ENCODE peak calls at places on chromosomes 13 and 19, in nine cellular contexts. One of them, this sample, is unnamed.

GRCh38 chr13:113074401-113074800 is 31.2 kb upstream of the F7 start:
- DNase-seq in NCI-H774: no peak
- DNase-seq in stimulated activated CD8-positive, alpha-beta memory T cell treated with anti-CD3 and anti-CD28 coated beads, Interleukin-15, amount 100 ng/mL, for 24 hours: no peak
- DNase-seq in CD8-positive, alpha-beta T cell: no peak
- DNase-seq in nephron progenitor cell: no peak
- DNase-seq in right lobe of liver: no peak
- DNase-seq in activated CD8-positive, alpha-beta memory T cell treated with anti-CD3 and anti-CD28 coated beads for 24 hours: no peak
- DNase-seq in omental fat pad: no peak
- DNase-seq in anterior cingulate cortex: no peak
- DNase-seq in this sample: no peak

GRCh38 chr13:34803756-34804155 is 138.3 kb upstream of the NBEA start:
- DNase-seq in NCI-H774: no peak
- DNase-seq in stimulated activated CD8-positive, alpha-beta memory T cell treated with anti-CD3 and anti-CD28 coated beads, Interleukin-15, amount 100 ng/mL, for 24 hours: no peak
- DNase-seq in CD8-positive, alpha-beta T cell: no peak
- DNase-seq in nephron progenitor cell: no peak
- DNase-seq in right lobe of liver: no peak
- DNase-seq in activated CD8-positive, alpha-beta memory T cell treated with anti-CD3 and anti-CD28 coated beads for 24 hours: no peak
- DNase-seq in omental fat pad: no peak
- DNase-seq in anterior cingulate cortex: no peak
- DNase-seq in this sample: no peak

GRCh38 chr13:50255639-50256038 is 240.4 kb downstream of the KCNRG start:
- DNase-seq in NCI-H774: no peak
- DNase-seq in stimulated activated CD8-positive, alpha-beta memory T cell treated with anti-CD3 and anti-CD28 coated beads, Interleukin-15, amount 100 ng/mL, for 24 hours: no peak
- DNase-seq in CD8-positive, alpha-beta T cell: no peak
- DNase-seq in nephron progenitor cell: no peak
- DNase-seq in right lobe of liver: no peak
- DNase-seq in activated CD8-positive, alpha-beta memory T cell treated with anti-CD3 and anti-CD28 coated beads for 24 hours: no peak
- DNase-seq in omental fat pad: no peak
- DNase-seq in anterior cingulate cortex: no peak
- DNase-seq in this sample: no peak

GRCh38 chr19:58544591-58545285 is 874 bp downstream of the TRIM28 start:
- DNase-seq in NCI-H774: no peak
- DNase-seq in stimulated activated CD8-positive, alpha-beta memory T cell treated with anti-CD3 and anti-CD28 coated beads, Interleukin-15, amount 100 ng/mL, for 24 hours: no peak
- DNase-seq in CD8-positive, alpha-beta T cell: no peak
- DNase-seq in nephron progenitor cell: peak; percentile 83
- DNase-seq in right lobe of liver: peak; percentile 71
- DNase-seq in activated CD8-positive, alpha-beta memory T cell treated with anti-CD3 and anti-CD28 coated beads for 24 hours: no peak
- DNase-seq in omental fat pad: no peak
- DNase-seq in anterior cingulate cortex: no peak
- DNase-seq in this sample: peak; percentile 61

GRCh38 chr13:44273991-44274810 is 99.4 kb upstream of the SERP2 start:
- DNase-seq in NCI-H774: peak; percentile 31
- DNase-seq in stimulated activated CD8-positive, alpha-beta memory T cell treated with anti-CD3 and anti-CD28 coated beads, Interleukin-15, amount 100 ng/mL, for 24 hours: no peak
- DNase-seq in CD8-positive, alpha-beta T cell: peak; percentile 60
- DNase-seq in nephron progenitor cell: no peak
- DNase-seq in right lobe of liver: no peak
- DNase-seq in activated CD8-positive, alpha-beta memory T cell treated with anti-CD3 and anti-CD28 coated beads for 24 hours: peak; percentile 70
- DNase-seq in omental fat pad: no peak
- DNase-seq in anterior cingulate cortex: no peak
- DNase-seq in this sample: no peak

GRCh38 chr13:45473627-45474026 is 8.9 kb downstream of the COG3 start:
- DNase-seq in NCI-H774: no peak
- DNase-seq in stimulated activated CD8-positive, alpha-beta memory T cell treated with anti-CD3 and anti-CD28 coated beads, Interleukin-15, amount 100 ng/mL, for 24 hours: no peak
- DNase-seq in CD8-positive, alpha-beta T cell: no peak
- DNase-seq in nephron progenitor cell: no peak
- DNase-seq in right lobe of liver: no peak
- DNase-seq in activated CD8-positive, alpha-beta memory T cell treated with anti-CD3 and anti-CD28 coated beads for 24 hours: no peak
- DNase-seq in omental fat pad: no peak
- DNase-seq in anterior cingulate cortex: no peak
- DNase-seq in this sample: no peak

GRCh38 chr19:41707871-41708371 is 505 bp upstream of the CEACAM5 start:
- DNase-seq in NCI-H774: no peak
- DNase-seq in stimulated activated CD8-positive, alpha-beta memory T cell treated with anti-CD3 and anti-CD28 coated beads, Interleukin-15, amount 100 ng/mL, for 24 hours: no peak
- DNase-seq in CD8-positive, alpha-beta T cell: no peak
- DNase-seq in nephron progenitor cell: no peak
- DNase-seq in right lobe of liver: no peak
- DNase-seq in activated CD8-positive, alpha-beta memory T cell treated with anti-CD3 and anti-CD28 coated beads for 24 hours: peak; percentile 54
- DNase-seq in omental fat pad: no peak
- DNase-seq in anterior cingulate cortex: no peak
- DNase-seq in this sample: no peak

GRCh38 chr13:113145911-113146598 is 12.4 kb upstream of the PROZ start:
- DNase-seq in NCI-H774: no peak
- DNase-seq in stimulated activated CD8-positive, alpha-beta memory T cell treated with anti-CD3 and anti-CD28 coated beads, Interleukin-15, amount 100 ng/mL, for 24 hours: no peak
- DNase-seq in CD8-positive, alpha-beta T cell: no peak
- DNase-seq in nephron progenitor cell: no peak
- DNase-seq in right lobe of liver: no peak
- DNase-seq in activated CD8-positive, alpha-beta memory T cell treated with anti-CD3 and anti-CD28 coated beads for 24 hours: peak; percentile 47
- DNase-seq in omental fat pad: no peak
- DNase-seq in anterior cingulate cortex: no peak
- DNase-seq in this sample: no peak

GRCh38 chr13:87255394-87255793 is 415.8 kb upstream of the SLITRK5 start:
- DNase-seq in NCI-H774: no peak
- DNase-seq in stimulated activated CD8-positive, alpha-beta memory T cell treated with anti-CD3 and anti-CD28 coated beads, Interleukin-15, amount 100 ng/mL, for 24 hours: no peak
- DNase-seq in CD8-positive, alpha-beta T cell: no peak
- DNase-seq in nephron progenitor cell: no peak
- DNase-seq in right lobe of liver: no peak
- DNase-seq in activated CD8-positive, alpha-beta memory T cell treated with anti-CD3 and anti-CD28 coated beads for 24 hours: no peak
- DNase-seq in omental fat pad: no peak
- DNase-seq in anterior cingulate cortex: no peak
- DNase-seq in this sample: no peak

GRCh38 chr13:110397445-110397844 is 90.4 kb downstream of the COL4A2 start:
- DNase-seq in NCI-H774: no peak
- DNase-seq in stimulated activated CD8-positive, alpha-beta memory T cell treated with anti-CD3 and anti-CD28 coated beads, Interleukin-15, amount 100 ng/mL, for 24 hours: no peak
- DNase-seq in CD8-positive, alpha-beta T cell: no peak
- DNase-seq in nephron progenitor cell: no peak
- DNase-seq in right lobe of liver: no peak
- DNase-seq in activated CD8-positive, alpha-beta memory T cell treated with anti-CD3 and anti-CD28 coated beads for 24 hours: no peak
- DNase-seq in omental fat pad: no peak
- DNase-seq in anterior cingulate cortex: peak; percentile 16
- DNase-seq in this sample: no peak

GRCh38 chr13:42485272-42485671 is 88.7 kb upstream of the TNFSF11 start:
- DNase-seq in NCI-H774: no peak
- DNase-seq in stimulated activated CD8-positive, alpha-beta memory T cell treated with anti-CD3 and anti-CD28 coated beads, Interleukin-15, amount 100 ng/mL, for 24 hours: no peak
- DNase-seq in CD8-positive, alpha-beta T cell: no peak
- DNase-seq in nephron progenitor cell: no peak
- DNase-seq in right lobe of liver: no peak
- DNase-seq in activated CD8-positive, alpha-beta memory T cell treated with anti-CD3 and anti-CD28 coated beads for 24 hours: no peak
- DNase-seq in omental fat pad: no peak
- DNase-seq in anterior cingulate cortex: no peak
- DNase-seq in this sample: no peak

GRCh38 chr13:85093808-85094207 is 705.4 kb downstream of the SLITRK6 start:
- DNase-seq in NCI-H774: no peak
- DNase-seq in stimulated activated CD8-positive, alpha-beta memory T cell treated with anti-CD3 and anti-CD28 coated beads, Interleukin-15, amount 100 ng/mL, for 24 hours: no peak
- DNase-seq in CD8-positive, alpha-beta T cell: no peak
- DNase-seq in nephron progenitor cell: no peak
- DNase-seq in right lobe of liver: no peak
- DNase-seq in activated CD8-positive, alpha-beta memory T cell treated with anti-CD3 and anti-CD28 coated beads for 24 hours: no peak
- DNase-seq in omental fat pad: no peak
- DNase-seq in anterior cingulate cortex: no peak
- DNase-seq in this sample: no peak

GRCh38 chr19:55693336-55693974 is 18.4 kb downstream of the EPN1 start:
- DNase-seq in NCI-H774: no peak
- DNase-seq in stimulated activated CD8-positive, alpha-beta memory T cell treated with anti-CD3 and anti-CD28 coated beads, Interleukin-15, amount 100 ng/mL, for 24 hours: no peak
- DNase-seq in CD8-positive, alpha-beta T cell: no peak
- DNase-seq in nephron progenitor cell: no peak
- DNase-seq in right lobe of liver: no peak
- DNase-seq in activated CD8-positive, alpha-beta memory T cell treated with anti-CD3 and anti-CD28 coated beads for 24 hours: no peak
- DNase-seq in omental fat pad: no peak
- DNase-seq in anterior cingulate cortex: no peak
- DNase-seq in this sample: no peak

GRCh38 chr19:756232-756631 is 5.3 kb downstream of the MISP start:
- DNase-seq in NCI-H774: no peak
- DNase-seq in stimulated activated CD8-positive, alpha-beta memory T cell treated with anti-CD3 and anti-CD28 coated beads, Interleukin-15, amount 100 ng/mL, for 24 hours: no peak
- DNase-seq in CD8-positive, alpha-beta T cell: no peak
- DNase-seq in nephron progenitor cell: no peak
- DNase-seq in right lobe of liver: no peak
- DNase-seq in activated CD8-positive, alpha-beta memory T cell treated with anti-CD3 and anti-CD28 coated beads for 24 hours: no peak
- DNase-seq in omental fat pad: no peak
- DNase-seq in anterior cingulate cortex: no peak
- DNase-seq in this sample: no peak

GRCh38 chr19:36573948-36574726 is 1.0 kb upstream of the ZNF529 start:
- DNase-seq in NCI-H774: no peak
- DNase-seq in stimulated activated CD8-positive, alpha-beta memory T cell treated with anti-CD3 and anti-CD28 coated beads, Interleukin-15, amount 100 ng/mL, for 24 hours: no peak
- DNase-seq in CD8-positive, alpha-beta T cell: no peak
- DNase-seq in nephron progenitor cell: no peak
- DNase-seq in right lobe of liver: no peak
- DNase-seq in activated CD8-positive, alpha-beta memory T cell treated with anti-CD3 and anti-CD28 coated beads for 24 hours: no peak
- DNase-seq in omental fat pad: peak; percentile 22
- DNase-seq in anterior cingulate cortex: no peak
- DNase-seq in this sample: no peak

GRCh38 chr13:28716511-28716910 is 2.3 kb downstream of the SLC46A3 start:
- DNase-seq in NCI-H774: no peak
- DNase-seq in stimulated activated CD8-positive, alpha-beta memory T cell treated with anti-CD3 and anti-CD28 coated beads, Interleukin-15, amount 100 ng/mL, for 24 hours: no peak
- DNase-seq in CD8-positive, alpha-beta T cell: no peak
- DNase-seq in nephron progenitor cell: no peak
- DNase-seq in right lobe of liver: peak; percentile 54
- DNase-seq in activated CD8-positive, alpha-beta memory T cell treated with anti-CD3 and anti-CD28 coated beads for 24 hours: no peak
- DNase-seq in omental fat pad: no peak
- DNase-seq in anterior cingulate cortex: no peak
- DNase-seq in this sample: no peak

GRCh38 chr13:30395192-30396158 is 26.8 kb upstream of the UBE2L5 start:
- DNase-seq in NCI-H774: peak; percentile 50
- DNase-seq in stimulated activated CD8-positive, alpha-beta memory T cell treated with anti-CD3 and anti-CD28 coated beads, Interleukin-15, amount 100 ng/mL, for 24 hours: no peak
- DNase-seq in CD8-positive, alpha-beta T cell: peak; percentile 79
- DNase-seq in nephron progenitor cell: peak; percentile 50
- DNase-seq in right lobe of liver: peak; percentile 98
- DNase-seq in activated CD8-positive, alpha-beta memory T cell treated with anti-CD3 and anti-CD28 coated beads for 24 hours: peak; percentile 73
- DNase-seq in omental fat pad: peak; percentile 93
- DNase-seq in anterior cingulate cortex: peak; percentile 84
- DNase-seq in this sample: peak; percentile 38

GRCh38 chr19:42402376-42403116 is 12.4 kb upstream of the CNFN start:
- DNase-seq in NCI-H774: no peak
- DNase-seq in stimulated activated CD8-positive, alpha-beta memory T cell treated with anti-CD3 and anti-CD28 coated beads, Interleukin-15, amount 100 ng/mL, for 24 hours: no peak
- DNase-seq in CD8-positive, alpha-beta T cell: no peak
- DNase-seq in nephron progenitor cell: no peak
- DNase-seq in right lobe of liver: no peak
- DNase-seq in activated CD8-positive, alpha-beta memory T cell treated with anti-CD3 and anti-CD28 coated beads for 24 hours: no peak
- DNase-seq in omental fat pad: no peak
- DNase-seq in anterior cingulate cortex: no peak
- DNase-seq in this sample: no peak

GRCh38 chr13:42153371-42153770 is 104.9 kb downstream of the DGKH start:
- DNase-seq in NCI-H774: no peak
- DNase-seq in stimulated activated CD8-positive, alpha-beta memory T cell treated with anti-CD3 and anti-CD28 coated beads, Interleukin-15, amount 100 ng/mL, for 24 hours: no peak
- DNase-seq in CD8-positive, alpha-beta T cell: no peak
- DNase-seq in nephron progenitor cell: no peak
- DNase-seq in right lobe of liver: no peak
- DNase-seq in activated CD8-positive, alpha-beta memory T cell treated with anti-CD3 and anti-CD28 coated beads for 24 hours: no peak
- DNase-seq in omental fat pad: no peak
- DNase-seq in anterior cingulate cortex: no peak
- DNase-seq in this sample: no peak

GRCh38 chr19:46357846-46358583 is 11.1 kb downstream of the PPP5C start:
- DNase-seq in NCI-H774: no peak
- DNase-seq in stimulated activated CD8-positive, alpha-beta memory T cell treated with anti-CD3 and anti-CD28 coated beads, Interleukin-15, amount 100 ng/mL, for 24 hours: no peak
- DNase-seq in CD8-positive, alpha-beta T cell: no peak
- DNase-seq in nephron progenitor cell: no peak
- DNase-seq in right lobe of liver: no peak
- DNase-seq in activated CD8-positive, alpha-beta memory T cell treated with anti-CD3 and anti-CD28 coated beads for 24 hours: no peak
- DNase-seq in omental fat pad: no peak
- DNase-seq in anterior cingulate cortex: no peak
- DNase-seq in this sample: no peak

GRCh38 chr19:1469936-1470863 is 8.8 kb downstream of the C19orf25 start:
- DNase-seq in NCI-H774: peak; percentile 59
- DNase-seq in stimulated activated CD8-positive, alpha-beta memory T cell treated with anti-CD3 and anti-CD28 coated beads, Interleukin-15, amount 100 ng/mL, for 24 hours: no peak
- DNase-seq in CD8-positive, alpha-beta T cell: peak; percentile 83
- DNase-seq in nephron progenitor cell: peak; percentile 76
- DNase-seq in right lobe of liver: no peak
- DNase-seq in activated CD8-positive, alpha-beta memory T cell treated with anti-CD3 and anti-CD28 coated beads for 24 hours: peak; percentile 86
- DNase-seq in omental fat pad: no peak
- DNase-seq in anterior cingulate cortex: no peak
- DNase-seq in this sample: no peak

GRCh38 chr13:45615501-45616101 is at the start of gene ERICH6B:
- DNase-seq in NCI-H774: peak; percentile 18
- DNase-seq in stimulated activated CD8-positive, alpha-beta memory T cell treated with anti-CD3 and anti-CD28 coated beads, Interleukin-15, amount 100 ng/mL, for 24 hours: no peak
- DNase-seq in CD8-positive, alpha-beta T cell: no peak
- DNase-seq in nephron progenitor cell: peak; percentile 77
- DNase-seq in right lobe of liver: no peak
- DNase-seq in activated CD8-positive, alpha-beta memory T cell treated with anti-CD3 and anti-CD28 coated beads for 24 hours: no peak
- DNase-seq in omental fat pad: no peak
- DNase-seq in anterior cingulate cortex: peak; percentile 38
- DNase-seq in this sample: peak; percentile 63

GRCh38 chr13:23378009-23378632 is 55.4 kb downstream of the SACS start:
- DNase-seq in NCI-H774: no peak
- DNase-seq in stimulated activated CD8-positive, alpha-beta memory T cell treated with anti-CD3 and anti-CD28 coated beads, Interleukin-15, amount 100 ng/mL, for 24 hours: no peak
- DNase-seq in CD8-positive, alpha-beta T cell: no peak
- DNase-seq in nephron progenitor cell: no peak
- DNase-seq in right lobe of liver: no peak
- DNase-seq in activated CD8-positive, alpha-beta memory T cell treated with anti-CD3 and anti-CD28 coated beads for 24 hours: peak; percentile 67
- DNase-seq in omental fat pad: no peak
- DNase-seq in anterior cingulate cortex: no peak
- DNase-seq in this sample: no peak

GRCh38 chr13:99987180-99988047 is 5.8 kb downstream of the ZIC2 start:
- DNase-seq in NCI-H774: no peak
- DNase-seq in stimulated activated CD8-positive, alpha-beta memory T cell treated with anti-CD3 and anti-CD28 coated beads, Interleukin-15, amount 100 ng/mL, for 24 hours: no peak
- DNase-seq in CD8-positive, alpha-beta T cell: no peak
- DNase-seq in nephron progenitor cell: peak; percentile 53
- DNase-seq in right lobe of liver: no peak
- DNase-seq in activated CD8-positive, alpha-beta memory T cell treated with anti-CD3 and anti-CD28 coated beads for 24 hours: no peak
- DNase-seq in omental fat pad: no peak
- DNase-seq in anterior cingulate cortex: no peak
- DNase-seq in this sample: no peak

GRCh38 chr19:49086296-49086695 is 1.0 kb downstream of the SNRNP70 start:
- DNase-seq in NCI-H774: no peak
- DNase-seq in stimulated activated CD8-positive, alpha-beta memory T cell treated with anti-CD3 and anti-CD28 coated beads, Interleukin-15, amount 100 ng/mL, for 24 hours: no peak
- DNase-seq in CD8-positive, alpha-beta T cell: no peak
- DNase-seq in nephron progenitor cell: no peak
- DNase-seq in right lobe of liver: no peak
- DNase-seq in activated CD8-positive, alpha-beta memory T cell treated with anti-CD3 and anti-CD28 coated beads for 24 hours: no peak
- DNase-seq in omental fat pad: no peak
- DNase-seq in anterior cingulate cortex: no peak
- DNase-seq in this sample: no peak

GRCh38 chr19:46892252-46893179 is 31.7 kb downstream of the ARHGAP35 start:
- DNase-seq in NCI-H774: no peak
- DNase-seq in stimulated activated CD8-positive, alpha-beta memory T cell treated with anti-CD3 and anti-CD28 coated beads, Interleukin-15, amount 100 ng/mL, for 24 hours: no peak
- DNase-seq in CD8-positive, alpha-beta T cell: no peak
- DNase-seq in nephron progenitor cell: no peak
- DNase-seq in right lobe of liver: no peak
- DNase-seq in activated CD8-positive, alpha-beta memory T cell treated with anti-CD3 and anti-CD28 coated beads for 24 hours: peak; percentile 32
- DNase-seq in omental fat pad: no peak
- DNase-seq in anterior cingulate cortex: no peak
- DNase-seq in this sample: no peak

GRCh38 chr19:13050274-13050673 is 52.4 kb downstream of the LYL1 start:
- DNase-seq in NCI-H774: no peak
- DNase-seq in stimulated activated CD8-positive, alpha-beta memory T cell treated with anti-CD3 and anti-CD28 coated beads, Interleukin-15, amount 100 ng/mL, for 24 hours: no peak
- DNase-seq in CD8-positive, alpha-beta T cell: no peak
- DNase-seq in nephron progenitor cell: no peak
- DNase-seq in right lobe of liver: no peak
- DNase-seq in activated CD8-positive, alpha-beta memory T cell treated with anti-CD3 and anti-CD28 coated beads for 24 hours: no peak
- DNase-seq in omental fat pad: no peak
- DNase-seq in anterior cingulate cortex: no peak
- DNase-seq in this sample: no peak

GRCh38 chr19:50873056-50873455 is at the start of gene KLK2:
- DNase-seq in NCI-H774: no peak
- DNase-seq in stimulated activated CD8-positive, alpha-beta memory T cell treated with anti-CD3 and anti-CD28 coated beads, Interleukin-15, amount 100 ng/mL, for 24 hours: no peak
- DNase-seq in CD8-positive, alpha-beta T cell: no peak
- DNase-seq in nephron progenitor cell: no peak
- DNase-seq in right lobe of liver: no peak
- DNase-seq in activated CD8-positive, alpha-beta memory T cell treated with anti-CD3 and anti-CD28 coated beads for 24 hours: no peak
- DNase-seq in omental fat pad: no peak
- DNase-seq in anterior cingulate cortex: no peak
- DNase-seq in this sample: no peak

This sample was measured in progenitor cell of endocrine pancreas.